ENCODE peak calls at places on chromosome 20, in six cellular contexts. Z is HFFc6, A is HCEC 1CT, R is PC-9, J is uterus, P is left cardiac atrium. F is an unnamed sample.

GRCh38 chr20:62945771-62946339 is 6.7 kb upstream of the SLC17A9 start:
- DNase-seq in Z (no peak), R (no peak), A (no peak), J (no peak), P (peak), F (no peak)

GRCh38 chr20:62590301-62591121 is 51.8 kb upstream of the SLCO4A1 start:
- DNase-seq in J (peak), P (peak), A (peak), R (peak), Z (peak), F (peak)

GRCh38 chr20:5171074-5171789 is 44.4 kb downstream of the CDS2 start:
- DNase-seq in J (peak), A (no peak), P (peak), R (no peak), Z (no peak), F (no peak)

GRCh38 chr20:62907377-62908317 is 18.7 kb downstream of the DIDO1 start:
- DNase-seq in Z (no peak), J (no peak), R (no peak), A (no peak), P (peak), F (no peak)

GRCh38 chr20:1171461-1172093 is 13.2 kb downstream of the TMEM74B start:
- DNase-seq in Z (no peak), R (peak), A (no peak), P (no peak), J (no peak), F (no peak)

GRCh38 chr20:3414122-3414521 is 6.7 kb upstream of the DNAAF9 start:
- DNase-seq in J (no peak), A (no peak), P (no peak), Z (no peak), R (no peak), F (no peak)

GRCh38 chr20:1811621-1812498 is 83.3 kb upstream of the SIRPA start:
- DNase-seq in A (no peak), R (no peak), P (no peak), Z (no peak), J (no peak), F (no peak)

GRCh38 chr20:11881453-11881852 is 36.2 kb upstream of the BTBD3 start:
- DNase-seq in Z (no peak), A (no peak), R (no peak), P (no peak), J (no peak), F (no peak)

GRCh38 chr20:62624325-62624690 is 18.0 kb upstream of the SLCO4A1 start:
- DNase-seq in Z (no peak), A (no peak), P (peak), J (no peak), R (peak), F (no peak)

F was measured in astrocyte of the cerebellum.